ENCODE peak calls at places on chromosomes 5 and 9, in eight cellular contexts. G, T, U, E, X, V, Z and Y are unnamed samples.

GRCh38 chr9:79471577-79472543 is 99.9 kb upstream of the TLE4 start:
- DNase-seq in G (peak; percentile 42), T (peak; percentile 38), U (no peak), E (peak; percentile 77), X (no peak), V (peak; percentile 17), Z (peak; percentile 80), Y (peak; percentile 78)

GRCh38 chr5:128349044-128349629 is 188.9 kb downstream of the FBN2 start:
- DNase-seq in G (no peak), T (peak; percentile 31), U (no peak), E (no peak), X (peak; percentile 51), V (no peak), Z (no peak), Y (no peak)

GRCh38 chr5:149283611-149284480 is 12.2 kb downstream of the AFAP1L1 start:
- DNase-seq in G (peak; percentile 19), T (no peak), U (no peak), E (no peak), X (no peak), V (no peak), Z (no peak), Y (no peak)

GRCh38 chr9:109086221-109086620 is 33.5 kb downstream of the TMEM245 start:
- DNase-seq in G (no peak), T (peak; percentile 16), U (no peak), E (no peak), X (peak; percentile 27), V (no peak), Z (no peak), Y (no peak)

GRCh38 chr5:67773439-67773988 is 442.0 kb upstream of the PIK3R1 start:
- DNase-seq in G (no peak), T (peak; percentile 96), U (no peak), E (no peak), X (no peak), V (no peak), Z (no peak), Y (peak; percentile 58)

GRCh38 chr9:3459076-3459475 is 66.7 kb downstream of the RFX3 start:
- DNase-seq in G (peak; percentile 65), T (no peak), U (no peak), E (no peak), X (no peak), V (no peak), Z (no peak), Y (no peak)

GRCh38 chr9:111959468-111959941 is 62.9 kb downstream of the UGCG start:
- DNase-seq in G (peak; percentile 11), T (peak; percentile 92), U (no peak), E (peak; percentile 59), X (peak; percentile 73), V (no peak), Z (no peak), Y (peak; percentile 49)

GRCh38 chr5:7397005-7397546 is 1.1 kb downstream of the ADCY2 start:
- DNase-seq in G (no peak), T (peak; percentile 31), U (no peak), E (no peak), X (no peak), V (no peak), Z (no peak), Y (no peak)

GRCh38 chr9:33151007-33151557 is 16.1 kb downstream of the B4GALT1 start:
- DNase-seq in G (peak; percentile 80), T (peak; percentile 98), U (no peak), E (no peak), X (peak; percentile 53), V (no peak), Z (peak; percentile 88), Y (peak; percentile 92)

GRCh38 chr5:128144491-128144890 is 60.9 kb downstream of the SLC12A2 start:
- DNase-seq in G (no peak), T (peak; percentile 79), U (no peak), E (no peak), X (no peak), V (no peak), Z (no peak), Y (no peak)

GRCh38 chr5:72066658-72067057 is 40.6 kb upstream of the MAP1B start:
- DNase-seq in G (no peak), T (peak; percentile 97), U (no peak), E (no peak), X (peak; percentile 80), V (no peak), Z (no peak), Y (no peak)

GRCh38 chr9:75912951-75913350 is 22.5 kb downstream of the PCSK5 start:
- DNase-seq in G (no peak), T (peak; percentile 13), U (no peak), E (no peak), X (peak; percentile 8), V (no peak), Z (no peak), Y (no peak)

GRCh38 chr9:129694265-129694664 is 28.8 kb downstream of the PRRX2 start:
- DNase-seq in G (no peak), T (no peak), U (no peak), E (peak; percentile 87), X (no peak), V (no peak), Z (no peak), Y (peak; percentile 37)

DNA sequence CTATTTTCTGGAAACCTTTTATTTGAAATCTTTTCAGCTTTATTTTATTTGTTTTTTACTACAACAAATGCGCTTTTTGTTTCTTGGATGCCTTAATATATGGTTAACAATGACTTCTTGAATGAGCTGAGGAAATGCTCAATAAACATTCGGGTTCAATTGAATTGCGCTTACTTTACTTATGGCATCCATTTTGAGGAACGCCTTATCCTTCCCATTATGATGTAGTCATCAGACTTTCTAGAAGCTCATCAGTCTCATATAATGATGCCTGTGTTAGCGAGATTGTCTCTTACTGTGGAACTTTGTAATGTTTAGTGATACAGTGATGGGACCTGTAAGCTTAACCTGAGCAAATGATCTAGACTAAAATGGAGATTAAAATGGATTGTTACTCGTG is 916 bp downstream of the SHLD3 start:
- DNase-seq in G (no peak), T (no peak), U (no peak), E (no peak), X (no peak), V (no peak), Z (no peak), Y (no peak)
- H3K4me3 ChIP-seq in G (peak overlapping the region; percentile 85), T (peak overlapping the region; percentile 86), U (no peak overlapping the region), E (no peak overlapping the region), X (peak overlapping the region; percentile 72), V (peak overlapping the region; percentile 99), Z (peak overlapping the region; percentile 65), Y (peak overlapping the region; percentile 87)

GRCh38 chr9:128027166-128027539 is 40.0 kb downstream of the NAIF1 start:
- DNase-seq in G (no peak), T (no peak), U (no peak), E (no peak), X (no peak), V (peak; percentile 81), Z (no peak), Y (no peak)

GRCh38 chr9:128024761-128025308 is 42.3 kb downstream of the NAIF1 start:
- DNase-seq in G (no peak), T (no peak), U (no peak), E (no peak), X (no peak), V (peak; percentile 57), Z (no peak), Y (no peak)

GRCh38 chr9:128025756-128026155 is 41.4 kb downstream of the NAIF1 start:
- DNase-seq in G (no peak), T (no peak), U (no peak), E (no peak), X (no peak), V (peak; percentile 54), Z (no peak), Y (no peak)

GRCh38 chr9:128027705-128028104 is 39.4 kb downstream of the NAIF1 start:
- DNase-seq in G (no peak), T (no peak), U (no peak), E (no peak), X (no peak), V (no peak), Z (no peak), Y (no peak)

GRCh38 chr9:128026255-128027165 is 40.6 kb downstream of the NAIF1 start:
- DNase-seq in G (no peak), T (no peak), U (no peak), E (peak; percentile 47), X (peak; percentile 42), V (peak; percentile 98), Z (no peak), Y (no peak)
- H3K4me1 ChIP-seq in G (no peaks in the 10 kb centered on the region), T (no peaks in the 10 kb centered on the region), U (no peaks in the 10 kb centered on the region), E (no peaks in the 10 kb centered on the region), X (peaks cover 23% of the 10 kb centered on the region), V (peaks cover 91% of the 10 kb centered on the region), Z (no peaks in the 10 kb centered on the region), Y (no peaks in the 10 kb centered on the region)

DNA sequence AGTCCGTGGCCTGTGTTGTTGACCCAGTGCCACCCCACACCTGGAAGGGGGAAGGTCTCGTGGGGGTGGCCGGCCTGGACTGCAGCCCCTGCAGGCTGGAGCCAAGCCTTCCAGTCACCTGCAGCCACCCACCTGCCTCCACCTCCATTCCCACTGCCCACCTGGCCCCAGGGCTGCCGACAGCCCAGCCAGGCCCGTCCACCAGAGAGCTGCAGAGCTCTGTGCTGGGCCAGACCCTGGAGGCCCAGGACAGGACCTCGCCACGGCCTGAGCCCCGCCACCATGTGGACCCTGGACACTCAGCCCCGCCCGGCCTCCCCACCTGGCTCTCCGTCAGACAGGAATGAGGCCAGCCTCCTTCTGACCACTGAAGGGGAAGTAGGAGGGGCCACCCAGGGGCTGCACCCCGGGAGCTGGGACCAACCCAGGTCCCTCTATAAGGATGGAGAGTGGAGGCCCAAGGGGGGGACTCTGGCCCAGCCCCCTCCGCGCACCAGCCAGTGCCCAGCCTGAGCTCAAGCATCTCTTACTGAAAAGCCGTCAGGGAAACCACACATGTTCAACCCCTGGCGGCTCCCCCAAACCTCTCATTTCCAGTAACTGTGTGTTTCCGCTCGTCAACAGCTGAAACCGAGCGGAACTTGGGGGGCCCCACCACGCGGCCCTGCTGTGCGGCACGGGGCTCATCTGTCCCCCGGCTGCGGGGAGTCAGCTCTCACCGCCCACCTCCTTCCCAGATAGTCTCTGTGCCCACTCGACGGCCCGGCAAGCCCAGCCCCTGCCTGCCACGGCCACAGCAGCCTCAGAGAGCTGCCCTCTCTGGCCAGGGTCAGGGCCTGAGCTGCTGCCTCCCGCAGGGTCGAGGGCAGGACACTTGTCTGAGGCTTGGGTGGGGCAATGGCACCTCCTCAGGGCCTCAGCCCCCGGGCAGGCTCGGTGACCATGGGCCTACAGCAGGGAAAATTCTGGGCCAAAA is 12.8 kb downstream of the NOTCH1 start:
- DNase-seq in G (no peak), T (no peak), U (no peak), E (no peak), X (no peak), V (peak; percentile 86), Z (no peak), Y (no peak)
- H3K4me3 ChIP-seq in G (no peak overlapping the region), T (no peak overlapping the region), U (no peak overlapping the region), E (no peak overlapping the region), X (no peak overlapping the region), V (no peak overlapping the region), Z (no peak overlapping the region), Y (no peak overlapping the region)

GRCh38 chr5:89268460-89268859 is 385.5 kb upstream of the MEF2C start:
- DNase-seq in G (peak; percentile 4), T (no peak), U (no peak), E (no peak), X (no peak), V (no peak), Z (no peak), Y (no peak)

GRCh38 chr5:89267764-89268163 is 384.8 kb upstream of the MEF2C start:
- DNase-seq in G (no peak), T (no peak), U (no peak), E (no peak), X (no peak), V (no peak), Z (no peak), Y (no peak)

GRCh38 chr5:89263846-89264245 is 380.9 kb upstream of the MEF2C start:
- DNase-seq in G (peak; percentile 3), T (no peak), U (no peak), E (no peak), X (no peak), V (no peak), Z (no peak), Y (no peak)

GRCh38 chr5:89262030-89262429 is 379.0 kb upstream of the MEF2C start:
- DNase-seq in G (no peak), T (no peak), U (no peak), E (no peak), X (no peak), V (no peak), Z (no peak), Y (no peak)

GRCh38 chr5:89265511-89266169 is 382.7 kb upstream of the MEF2C start:
- DNase-seq in G (no peak), T (peak; percentile 93), U (no peak), E (no peak), X (no peak), V (no peak), Z (no peak), Y (no peak)
- H3K4me1 ChIP-seq in G (peaks cover 17% of the 10 kb centered on the region), T (no peaks in the 10 kb centered on the region), U (no peaks in the 10 kb centered on the region), E (peaks cover 2% of the 10 kb centered on the region), X (no peaks in the 10 kb centered on the region), V (no peaks in the 10 kb centered on the region), Z (no peaks in the 10 kb centered on the region), Y (no peaks in the 10 kb centered on the region)